ENCODE peak calls at places on chromosomes 11 and 22, in six cellular contexts. H is brain microvascular endothelial cell; F is activated naive CD4-positive, alpha-beta T cell treated with Interleukin-2 at 50 U/mL for 16 hours; L is A549; S is Peyer's patch; Z is SJSA1. V is an unnamed sample.
A peak's percentile ranks its signal among the peaks of the same experiment; 100 is the strongest.

GRCh38 chr11:78902771-78903507 is 328.3 kb upstream of the NARS2 start:
- DNase-seq in H (no peak), F (no peak), L (peak; percentile 3), S (no peak), Z (no peak), V (no peak)

GRCh38 chr22:49763696-49764095 is 64.0 kb downstream of the BRD1 start:
- DNase-seq in H (no peak), F (no peak), L (no peak), S (peak; percentile 32), Z (peak; percentile 28), V (peak; percentile 18)

GRCh38 chr11:2549491-2549875 is 104.7 kb downstream of the KCNQ1 start:
- DNase-seq in H (no peak), F (no peak), L (no peak), S (peak; percentile 26), Z (no peak), V (no peak)

GRCh38 chr22:38239101-38239761 is 33.6 kb downstream of the TMEM184B start:
- DNase-seq in H (peak; percentile 85), F (no peak), L (peak; percentile 40), S (no peak), Z (peak; percentile 92), V (no peak)

GRCh38 chr11:85740464-85741400 is 54.7 kb upstream of the CCDC89 start:
- DNase-seq in H (no peak), F (no peak), L (no peak), S (no peak), Z (no peak), V (no peak)

GRCh38 chr11:134901536-134901935 is 489.5 kb upstream of the B3GAT1 start:
- DNase-seq in H (no peak), F (no peak), L (no peak), S (no peak), Z (no peak), V (no peak)

GRCh38 chr11:65802841-65803240 is 16.0 kb downstream of the OVOL1 start:
- DNase-seq in H (no peak), F (no peak), L (no peak), S (no peak), Z (no peak), V (no peak)

GRCh38 chr22:35205956-35206355 is 51.3 kb upstream of the HMGXB4 start:
- DNase-seq in H (peak; percentile 12), F (no peak), L (no peak), S (no peak), Z (no peak), V (no peak)

V was measured in D341Med.